ENCODE peak calls at places on chromosomes 3 and 15, in ten cellular contexts. H is PC-3; E is MCF 10A; M is CD4-positive, alpha-beta T cell; K is fibroblast of lung; U is esophagus muscularis mucosa; C is heart right ventricle; V is IMR-90; Z is progenitor cell of endocrine pancreas; G is cardiac muscle cell. D is an unnamed sample.

GRCh38 chr3:55616803-55617202 is 129.7 kb upstream of the WNT5A start:
- DNase-seq in U (no peak), V (no peak), M (no peak), Z (no peak), E (no peak), C (no peak), H (no peak), G (no peak), K (no peak), D (no peak)

GRCh38 chr3:182568206-182568605 is 225.1 kb upstream of the ATP11B start:
- DNase-seq in H (no peak), K (no peak), Z (no peak), G (no peak), M (no peak), V (no peak), U (no peak), E (no peak), C (no peak), D (no peak)

GRCh38 chr3:39911465-39912309 is 102.3 kb downstream of the MYRIP start:
- DNase-seq in V (no peak), E (peak), H (no peak), G (peak), Z (no peak), K (no peak), M (no peak), C (peak), U (no peak), D (no peak)

GRCh38 chr3:101131767-101132166 is 138.5 kb upstream of the ABI3BP start:
- DNase-seq in E (no peak), H (peak), M (no peak), K (no peak), C (no peak), G (no peak), Z (no peak), U (no peak), V (no peak), D (no peak)

GRCh38 chr3:60989893-60990740 is 261.1 kb downstream of the FHIT start:
- DNase-seq in E (no peak), U (no peak), C (no peak), Z (no peak), K (no peak), M (no peak), H (no peak), G (no peak), V (no peak), D (no peak)

GRCh38 chr3:159260049-159260662 is 458.3 kb downstream of the MFSD1 start:
- DNase-seq in Z (peak), V (peak), E (peak), C (peak), K (peak), U (no peak), M (no peak), G (peak), H (peak), D (peak)

GRCh38 chr3:129783470-129783869 is 110.0 kb downstream of the TMCC1 start:
- DNase-seq in E (no peak), C (no peak), K (no peak), H (peak), U (no peak), G (no peak), M (no peak), Z (no peak), V (peak), D (no peak)

GRCh38 chr3:36937492-36937891 is 7.4 kb downstream of the TRANK1 start:
- DNase-seq in M (no peak), C (no peak), H (peak), E (no peak), Z (no peak), K (no peak), G (no peak), V (no peak), U (no peak), D (no peak)

GRCh38 chr15:25766421-25766820 is 96.7 kb downstream of the ATP10A start:
- DNase-seq in M (no peak), H (no peak), C (no peak), K (no peak), G (no peak), V (no peak), U (peak), Z (no peak), E (no peak), D (no peak)

GRCh38 chr15:40739854-40740253 is 15.2 kb downstream of the RMDN3 start:
- DNase-seq in G (no peak), H (no peak), M (no peak), Z (no peak), V (no peak), K (no peak), C (no peak), E (no peak), U (no peak), D (no peak)

GRCh38 chr3:21942328-21942727 is 191.3 kb upstream of the ZNF385D start:
- DNase-seq in G (peak), K (peak), Z (no peak), V (peak), U (no peak), M (no peak), E (peak), H (peak), C (peak), D (no peak)

GRCh38 chr15:41836713-41837454 is 1.8 kb upstream of the PLA2G4B start:
- DNase-seq in U (no peak), K (no peak), Z (no peak), M (no peak), G (no peak), V (no peak), H (no peak), E (no peak), C (no peak), D (no peak)

GRCh38 chr15:40388941-40389823 is 6.7 kb downstream of the KNSTRN start:
- DNase-seq in M (no peak), U (no peak), V (no peak), E (peak), C (no peak), Z (no peak), K (peak), G (peak), H (no peak), D (no peak)

GRCh38 chr3:127067116-127067910 is 84.4 kb downstream of the PLXNA1 start:
- DNase-seq in Z (no peak), G (no peak), C (no peak), E (no peak), K (no peak), U (no peak), V (no peak), H (no peak), M (no peak), D (no peak)

GRCh38 chr15:74243431-74243830 is 7.3 kb downstream of the CCDC33 start:
- DNase-seq in M (no peak), E (no peak), K (no peak), V (no peak), U (no peak), H (no peak), G (no peak), Z (no peak), C (no peak), D (no peak)

GRCh38 chr3:25468866-25469319 is 40.8 kb downstream of the RARB start:
- DNase-seq in H (no peak), C (peak), M (no peak), U (no peak), V (no peak), Z (no peak), G (peak), E (no peak), K (peak), D (peak)

DNA sequence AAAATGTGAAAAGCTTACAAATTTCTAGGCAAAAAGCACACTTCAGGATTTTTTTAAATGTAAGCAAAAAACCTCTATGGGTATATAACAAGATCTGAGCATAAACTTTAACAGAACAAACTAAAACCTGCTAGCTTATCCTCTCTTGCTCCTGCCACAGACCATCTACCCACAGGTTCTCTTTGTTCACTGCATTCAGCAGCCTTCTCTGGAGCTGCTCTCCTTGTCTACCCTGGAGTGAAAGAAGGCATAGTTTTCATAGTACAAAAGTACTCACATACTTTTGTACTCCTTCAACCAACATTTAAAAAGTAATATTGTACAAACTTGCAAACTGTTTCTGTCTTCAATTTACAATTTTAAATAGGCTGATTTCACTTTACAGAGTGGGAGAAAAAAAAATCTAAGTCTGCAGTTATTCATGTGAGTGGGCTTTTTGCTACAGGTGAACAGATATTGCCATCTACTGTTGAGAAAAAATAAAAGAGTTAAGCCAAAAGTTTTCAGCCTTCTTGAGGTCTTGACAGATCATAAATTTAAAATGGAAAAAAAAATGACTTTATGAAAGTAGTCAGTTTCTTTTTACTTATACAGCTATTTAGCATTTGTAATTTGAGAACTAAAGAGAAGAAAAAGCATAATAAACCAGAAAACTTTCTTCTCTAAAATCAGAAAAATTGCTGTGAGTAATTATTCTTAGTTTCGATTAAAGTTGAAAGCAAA is 20.4 kb downstream of the TERC start:
- DNase-seq in G (peak), U (no peak), H (peak), K (peak), Z (no peak), M (no peak), V (peak), C (no peak), E (no peak), D (no peak)
- TF ChIP-seq CTCF in G (peak), U (peak), H (peak), K (peak), Z (peak), M (peak), V (peak), C (peak), E (peak), D (peak)

GRCh38 chr3:28386049-28386448 is 37.4 kb upstream of the AZI2 start:
- DNase-seq in C (no peak), G (no peak), H (no peak), E (no peak), M (no peak), U (no peak), V (no peak), Z (no peak), K (no peak), D (no peak)
- TF ChIP-seq CTCF in C (no peak), G (no peak), H (no peak), E (no peak), M (no peak), U (no peak), V (no peak), Z (no peak), K (no peak), D (no peak)

GRCh38 chr3:18546632-18547031 is 121.5 kb upstream of the SATB1 start:
- DNase-seq in Z (no peak), H (peak), M (no peak), G (no peak), C (no peak), V (no peak), E (no peak), K (no peak), U (no peak), D (no peak)

GRCh38 chr3:18538463-18538862 is 113.3 kb upstream of the SATB1 start:
- DNase-seq in M (no peak), Z (no peak), K (no peak), E (no peak), G (no peak), H (no peak), U (no peak), C (no peak), V (no peak), D (no peak)

DNA sequence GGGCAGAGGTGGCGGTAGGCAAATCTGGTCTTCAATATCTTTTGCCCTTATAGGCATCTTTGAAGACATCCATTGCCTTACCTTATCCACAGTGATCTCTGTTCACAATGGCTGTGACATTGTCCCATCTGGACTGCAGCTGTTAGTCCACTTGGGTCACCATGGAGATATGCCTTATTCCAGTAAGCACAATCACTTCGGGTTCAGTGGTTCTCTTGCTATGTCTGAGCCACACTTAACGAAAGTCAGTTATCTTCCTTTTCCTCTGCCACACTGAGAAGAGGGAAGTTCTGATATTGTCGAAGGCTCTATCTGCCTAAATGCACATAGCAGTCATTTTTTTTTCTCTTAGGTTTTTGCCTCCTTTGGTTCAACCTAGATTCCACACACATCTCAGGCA is 119.0 kb upstream of the SATB1 start:
- DNase-seq in M (no peak), K (no peak), V (no peak), E (no peak), G (no peak), U (no peak), Z (no peak), H (no peak), C (no peak), D (no peak)
- TF ChIP-seq CTCF in M (no peak), K (no peak), V (no peak), E (no peak), G (no peak), U (no peak), Z (no peak), H (no peak), C (no peak), D (no peak)

GRCh38 chr3:179410317-179410716 is 41.0 kb downstream of the GNB4 start:
- DNase-seq in H (peak), M (no peak), C (no peak), E (no peak), V (peak), Z (no peak), U (no peak), G (no peak), K (no peak), D (no peak)
- TF ChIP-seq CTCF in H (no peak), M (no peak), C (no peak), E (no peak), V (peak), Z (no peak), U (no peak), G (no peak), K (no peak), D (no peak)

DNA sequence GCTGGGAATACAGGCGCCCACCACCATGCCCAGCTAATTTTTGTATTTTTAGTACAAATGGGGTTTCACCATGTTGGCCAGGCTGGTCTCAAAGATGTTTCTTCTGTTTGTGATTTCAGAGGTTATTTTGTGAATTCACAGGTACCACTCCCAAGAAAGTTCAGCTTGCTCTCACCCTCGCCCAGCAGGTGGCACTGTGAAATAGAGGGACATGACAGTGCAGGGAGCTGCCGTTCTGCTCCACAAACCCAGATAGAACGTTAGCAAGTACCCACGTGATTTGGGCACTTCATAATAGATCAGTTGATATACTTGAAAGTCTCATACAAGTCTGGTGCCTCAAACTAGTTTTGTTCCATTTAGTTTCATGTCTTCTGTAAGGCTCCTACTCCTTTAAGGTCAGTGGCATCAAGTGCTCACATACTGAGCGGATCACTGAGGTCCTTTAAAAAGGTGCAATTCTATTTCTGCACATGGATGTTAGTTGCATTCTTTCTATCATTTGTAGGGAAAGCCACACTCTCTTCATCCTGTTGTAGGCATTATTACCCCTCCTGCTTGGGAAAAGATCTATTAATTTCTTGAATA is 45.4 kb downstream of the FILIP1L start:
- DNase-seq in K (peak), G (peak), U (no peak), Z (peak), V (peak), M (peak), H (peak), C (peak), E (peak), D (peak)
- TF ChIP-seq CTCF in K (peak), G (peak), U (peak), Z (peak), V (peak), M (peak), H (peak), C (peak), E (peak), D (peak)

DNA sequence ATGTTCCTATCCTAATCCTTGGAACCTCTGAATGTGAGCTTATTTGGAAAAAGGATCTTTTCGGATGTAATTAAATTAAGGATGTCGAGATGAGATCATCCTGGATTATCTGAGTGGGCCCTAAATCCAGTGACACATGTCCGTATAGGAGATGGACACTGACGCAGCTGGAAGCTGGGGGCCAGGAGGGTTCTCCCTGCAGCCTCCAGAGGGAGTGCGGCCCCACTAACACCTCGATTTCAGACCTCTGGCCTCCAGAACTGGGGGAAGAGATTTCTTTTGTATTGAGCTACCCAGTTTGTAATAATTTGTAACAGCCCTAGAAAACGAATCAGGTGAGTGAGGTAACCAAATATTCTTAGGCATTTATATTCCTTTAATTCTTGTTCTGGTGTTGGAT is 2.5 kb downstream of the DNAJB8 start:
- DNase-seq in V (no peak), M (no peak), G (no peak), K (no peak), E (no peak), H (no peak), C (peak), U (no peak), Z (no peak), D (no peak)
- TF ChIP-seq CTCF in V (no peak), M (no peak), G (peak), K (no peak), E (no peak), H (no peak), C (peak), U (no peak), Z (no peak), D (no peak)